ENCODE peak calls at places on chromosomes 12 and 14, in five cellular contexts. One of them, this sample, is unnamed.

GRCh38 chr12:107684990-107685359 is 624 bp upstream of the PWP1 start:
- DNase-seq in transverse colon: peak; percentile 21
- DNase-seq in sigmoid colon: no peak
- DNase-seq in Peyer's patch: no peak
- DNase-seq in adrenal gland: no peak
- DNase-seq in this sample: peak; percentile 22

GRCh38 chr12:98418357-98419075 is 96.9 kb upstream of the TMPO start:
- DNase-seq in sigmoid colon: peak; percentile 89
- DNase-seq in transverse colon: peak; percentile 89
- DNase-seq in Peyer's patch: peak; percentile 88
- DNase-seq in adrenal gland: peak; percentile 57
- DNase-seq in this sample: peak; percentile 89

GRCh38 chr12:29223936-29224921 is 75.2 kb downstream of the FAR2 start:
- DNase-seq in adrenal gland: no peak
- DNase-seq in sigmoid colon: no peak
- DNase-seq in Peyer's patch: no peak
- DNase-seq in transverse colon: no peak
- DNase-seq in this sample: no peak

GRCh38 chr12:132227156-132227555 is 82.9 kb downstream of the NOC4L start:
- DNase-seq in sigmoid colon: peak; percentile 28
- DNase-seq in Peyer's patch: no peak
- DNase-seq in transverse colon: no peak
- DNase-seq in adrenal gland: no peak
- DNase-seq in this sample: no peak

GRCh38 chr12:8817856-8818255 is 4.6 kb upstream of the A2ML1 start:
- DNase-seq in Peyer's patch: no peak
- DNase-seq in sigmoid colon: no peak
- DNase-seq in transverse colon: no peak
- DNase-seq in adrenal gland: no peak
- DNase-seq in this sample: no peak

GRCh38 chr14:75147423-75148071 is 20.7 kb upstream of the NEK9 start:
- DNase-seq in Peyer's patch: peak; percentile 75
- DNase-seq in adrenal gland: peak; percentile 61
- DNase-seq in sigmoid colon: peak; percentile 92
- DNase-seq in transverse colon: peak; percentile 53
- DNase-seq in this sample: peak; percentile 89

GRCh38 chr12:16323638-16324037 is 23.8 kb upstream of the MGST1 start:
- DNase-seq in sigmoid colon: no peak
- DNase-seq in transverse colon: no peak
- DNase-seq in adrenal gland: no peak
- DNase-seq in Peyer's patch: no peak
- DNase-seq in this sample: no peak

GRCh38 chr12:95231190-95231589 is 13.6 kb downstream of the VEZT start:
- DNase-seq in Peyer's patch: no peak
- DNase-seq in transverse colon: no peak
- DNase-seq in sigmoid colon: no peak
- DNase-seq in adrenal gland: no peak
- DNase-seq in this sample: no peak

GRCh38 chr12:131139363-131140068 is 185.8 kb downstream of the ADGRD1 start:
- DNase-seq in adrenal gland: no peak
- DNase-seq in sigmoid colon: peak; percentile 57
- DNase-seq in transverse colon: no peak
- DNase-seq in Peyer's patch: no peak
- DNase-seq in this sample: no peak

GRCh38 chr14:53432378-53432802 is 279.3 kb upstream of the DDHD1 start:
- DNase-seq in transverse colon: no peak
- DNase-seq in adrenal gland: no peak
- DNase-seq in sigmoid colon: no peak
- DNase-seq in Peyer's patch: no peak
- DNase-seq in this sample: no peak

GRCh38 chr14:92495041-92495440 is 18.5 kb upstream of the RIN3 start:
- DNase-seq in Peyer's patch: no peak
- DNase-seq in adrenal gland: peak; percentile 24
- DNase-seq in sigmoid colon: no peak
- DNase-seq in transverse colon: no peak
- DNase-seq in this sample: peak; percentile 33

GRCh38 chr12:113310489-113310888 is 24.4 kb downstream of the SLC8B1 start:
- DNase-seq in adrenal gland: no peak
- DNase-seq in Peyer's patch: no peak
- DNase-seq in transverse colon: no peak
- DNase-seq in sigmoid colon: no peak
- DNase-seq in this sample: no peak

GRCh38 chr12:112823582-112824149 is 32.1 kb downstream of the RPH3A start:
- DNase-seq in sigmoid colon: no peak
- DNase-seq in adrenal gland: no peak
- DNase-seq in Peyer's patch: no peak
- DNase-seq in transverse colon: no peak
- DNase-seq in this sample: no peak

GRCh38 chr12:78938341-78939084 is 73.9 kb downstream of the SYT1 start:
- DNase-seq in Peyer's patch: no peak
- DNase-seq in adrenal gland: no peak
- DNase-seq in sigmoid colon: no peak
- DNase-seq in transverse colon: no peak
- DNase-seq in this sample: no peak

GRCh38 chr12:131057722-131058515 is 104.2 kb downstream of the ADGRD1 start:
- DNase-seq in transverse colon: no peak
- DNase-seq in adrenal gland: no peak
- DNase-seq in sigmoid colon: no peak
- DNase-seq in Peyer's patch: no peak
- DNase-seq in this sample: peak; percentile 14

GRCh38 chr12:94204647-94205247 is 56.4 kb downstream of the PLXNC1 start:
- DNase-seq in Peyer's patch: no peak
- DNase-seq in sigmoid colon: no peak
- DNase-seq in adrenal gland: no peak
- DNase-seq in transverse colon: no peak
- DNase-seq in this sample: no peak

GRCh38 chr12:6820171-6820570 is 1.4 kb upstream of the GPR162 start:
- DNase-seq in transverse colon: no peak
- DNase-seq in Peyer's patch: no peak
- DNase-seq in sigmoid colon: no peak
- DNase-seq in adrenal gland: no peak
- DNase-seq in this sample: no peak

DNA sequence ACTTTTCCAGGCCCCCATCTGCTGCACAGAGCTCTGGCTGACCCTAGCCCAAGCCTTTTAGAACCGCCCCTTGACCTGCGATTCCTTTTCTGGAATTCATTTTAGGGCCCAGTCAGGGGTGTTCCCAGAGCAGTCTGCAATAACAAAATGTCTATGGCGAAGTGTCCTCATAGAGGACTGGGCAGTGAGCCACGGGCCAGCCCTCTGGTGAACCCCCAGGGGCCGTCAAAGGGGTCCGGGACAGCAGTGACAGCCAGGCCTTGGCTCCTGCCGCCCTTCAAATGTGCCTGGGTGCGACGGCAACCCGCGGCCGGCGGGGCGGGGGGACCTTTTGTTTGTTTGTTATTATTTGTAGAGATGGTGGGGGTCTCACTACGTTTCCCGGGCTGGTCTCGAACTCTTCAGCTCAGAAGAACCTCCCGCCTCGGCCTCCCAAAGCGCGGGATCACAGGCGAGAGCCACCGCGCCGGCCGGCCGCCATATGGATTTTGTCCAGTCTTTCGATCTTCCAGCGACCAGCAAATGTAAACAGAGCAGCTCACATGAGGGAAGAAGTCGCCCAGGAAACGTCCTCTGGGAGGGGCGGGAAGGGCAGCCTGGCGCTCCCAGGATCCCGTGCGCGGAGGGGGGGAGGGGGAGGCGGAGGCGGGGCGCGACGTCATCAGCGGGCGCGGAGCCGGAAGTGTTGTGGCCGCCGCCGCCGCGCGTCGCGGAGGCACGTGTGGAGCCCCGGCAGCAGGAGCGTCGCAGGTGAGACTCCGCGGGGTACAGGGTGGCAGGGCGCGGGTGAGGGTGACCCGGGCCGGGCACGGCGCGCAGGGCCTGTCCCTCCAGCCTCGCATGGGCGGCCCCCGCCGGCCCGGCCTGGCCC is at the start of gene TRMT61A:
- DNase-seq in sigmoid colon: peak; percentile 98
- DNase-seq in transverse colon: peak; percentile 91
- DNase-seq in Peyer's patch: peak; percentile 93
- DNase-seq in adrenal gland: peak; percentile 89
- DNase-seq in this sample: peak; percentile 92
- TF ChIP-seq POLR2A in sigmoid colon: peak; percentile 44
- TF ChIP-seq POLR2A in transverse colon: peak; percentile 78
- TF ChIP-seq POLR2A in Peyer's patch: peak; percentile 20
- TF ChIP-seq POLR2A in adrenal gland: peak; percentile 60
- TF ChIP-seq POLR2A in this sample: no peak

GRCh38 chr14:95513261-95513660 is 3.2 kb downstream of the SYNE3 start:
- DNase-seq in adrenal gland: no peak
- DNase-seq in sigmoid colon: no peak
- DNase-seq in transverse colon: no peak
- DNase-seq in Peyer's patch: peak; percentile 18
- DNase-seq in this sample: no peak
- H3K4me1 ChIP-seq in adrenal gland: peaks cover 33% of the 10 kb centered on the region
- H3K4me1 ChIP-seq in sigmoid colon: no peaks in the 10 kb centered on the region
- H3K4me1 ChIP-seq in transverse colon: peaks cover 26% of the 10 kb centered on the region
- H3K4me1 ChIP-seq in Peyer's patch: peaks cover 29% of the 10 kb centered on the region
- H3K4me1 ChIP-seq in this sample: peaks cover 50% of the 10 kb centered on the region

GRCh38 chr12:14621821-14622220 is 54.1 kb upstream of the PLBD1 start:
- DNase-seq in sigmoid colon: no peak
- DNase-seq in transverse colon: no peak
- DNase-seq in adrenal gland: no peak
- DNase-seq in Peyer's patch: no peak
- DNase-seq in this sample: no peak
- H3K4me3 ChIP-seq in sigmoid colon: no peak overlapping the region
- H3K4me3 ChIP-seq in transverse colon: no peak overlapping the region
- H3K4me3 ChIP-seq in adrenal gland: no peak overlapping the region
- H3K4me3 ChIP-seq in Peyer's patch: no peak overlapping the region
- H3K4me3 ChIP-seq in this sample: no peak overlapping the region

GRCh38 chr12:57089259-57090245 is 638 bp downstream of the NAB2 start:
- DNase-seq in transverse colon: peak; percentile 75
- DNase-seq in sigmoid colon: peak; percentile 92
- DNase-seq in adrenal gland: peak; percentile 75
- DNase-seq in Peyer's patch: peak; percentile 89
- DNase-seq in this sample: peak; percentile 87

GRCh38 chr12:57088442-57089258 is at the start of gene NAB2:
- DNase-seq in transverse colon: peak; percentile 96
- DNase-seq in sigmoid colon: peak; percentile 99
- DNase-seq in adrenal gland: peak; percentile 95
- DNase-seq in Peyer's patch: peak; percentile 98
- DNase-seq in this sample: peak; percentile 96

GRCh38 chr12:57086951-57087688 is 1.8 kb upstream of the NAB2 start:
- DNase-seq in adrenal gland: peak; percentile 89
- DNase-seq in Peyer's patch: peak; percentile 96
- DNase-seq in transverse colon: peak; percentile 89
- DNase-seq in sigmoid colon: peak; percentile 98
- DNase-seq in this sample: peak; percentile 92

GRCh38 chr12:57085999-57086950 is 2.6 kb upstream of the NAB2 start:
- DNase-seq in sigmoid colon: peak; percentile 90
- DNase-seq in adrenal gland: peak; percentile 56
- DNase-seq in transverse colon: peak; percentile 58
- DNase-seq in Peyer's patch: peak; percentile 73
- DNase-seq in this sample: peak; percentile 76

DNA sequence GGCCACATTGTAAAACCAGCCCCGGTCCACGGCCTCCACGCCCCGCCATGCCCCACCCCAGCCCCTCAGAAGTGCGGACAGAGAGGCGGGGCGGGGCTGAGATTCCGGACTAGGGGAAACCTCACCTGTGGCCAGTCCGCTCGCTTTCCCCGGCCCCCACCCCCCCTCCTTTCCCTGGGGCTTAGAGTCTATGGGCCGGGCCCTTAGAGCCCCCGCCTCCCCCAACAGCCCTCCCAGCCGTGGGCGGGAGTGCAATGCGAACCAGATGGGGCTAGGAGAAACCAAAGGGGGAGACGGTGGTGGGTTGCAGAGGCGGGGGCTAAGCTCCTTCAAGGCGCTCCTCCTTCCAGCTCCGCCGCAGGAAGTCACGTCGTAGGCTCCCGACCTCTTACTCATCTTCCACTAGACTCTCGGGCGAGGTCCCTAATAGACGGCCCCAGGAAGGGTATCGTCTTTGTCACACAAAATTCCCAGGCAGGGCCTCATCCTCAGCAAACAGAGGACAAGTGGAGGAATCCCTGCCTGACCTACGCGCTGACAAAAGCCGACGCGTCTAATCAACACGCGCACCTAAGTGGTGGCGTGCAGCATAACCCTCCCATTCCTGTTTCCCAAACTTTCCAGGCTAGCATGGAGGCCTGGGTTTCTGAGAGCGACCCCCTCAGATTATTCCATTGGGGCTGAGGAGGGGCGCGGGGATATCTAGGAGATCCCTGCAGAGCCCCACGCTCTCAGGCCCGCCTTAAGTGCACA is 1.0 kb upstream of the NAB2 start:
- DNase-seq in transverse colon: peak; percentile 88
- DNase-seq in adrenal gland: peak; percentile 80
- DNase-seq in Peyer's patch: peak; percentile 94
- DNase-seq in sigmoid colon: peak; percentile 98
- DNase-seq in this sample: peak; percentile 86
- TF ChIP-seq POLR2A in transverse colon: peak; percentile 46
- TF ChIP-seq POLR2A in adrenal gland: peak; percentile 10
- TF ChIP-seq POLR2A in Peyer's patch: no peak
- TF ChIP-seq POLR2A in sigmoid colon: peak; percentile 46
- TF ChIP-seq POLR2A in this sample: no peak

GRCh38 chr12:47752121-47752520 is 6.6 kb downstream of the RAPGEF3 start:
- DNase-seq in sigmoid colon: no peak
- DNase-seq in adrenal gland: no peak
- DNase-seq in transverse colon: no peak
- DNase-seq in Peyer's patch: no peak
- DNase-seq in this sample: no peak
- H3K4me1 ChIP-seq in sigmoid colon: no peaks in the 10 kb centered on the region
- H3K4me1 ChIP-seq in adrenal gland: no peaks in the 10 kb centered on the region
- H3K4me1 ChIP-seq in transverse colon: peaks cover 34% of the 10 kb centered on the region
- H3K4me1 ChIP-seq in Peyer's patch: no peaks in the 10 kb centered on the region
- H3K4me1 ChIP-seq in this sample: peaks cover 29% of the 10 kb centered on the region